ENCODE peak calls at places on chromosome 7, in four cellular contexts. X is stimulated activated naive B cell treated with anti-CD40 and anti-IgM and Interleukin-4, amounts not matched to agents 10 μg/mL and 1 μg/mL and 100 μg/mL, for 72 hours; V is H9; Q is T1000. B is an unnamed sample.
A peak's percentile ranks its signal among the peaks of the same experiment; 100 is the strongest.

GRCh38 chr7:119233015-119233414 is 1008.5 kb downstream of the ANKRD7 start:
- DNase-seq in X (no peak), V (no peak), Q (no peak), B (no peak)

GRCh38 chr7:102286237-102287081 is at the start of gene SH2B2:
- DNase-seq in X (peak; percentile 72), V (peak; percentile 67), Q (peak; percentile 30), B (peak; percentile 63)

GRCh38 chr7:55214707-55215106 is 150.4 kb upstream of the LANCL2 start:
- DNase-seq in X (no peak), V (no peak), Q (no peak), B (no peak)

GRCh38 chr7:157660971-157661610 is 324.3 kb downstream of the DNAJB6 start:
- DNase-seq in X (no peak), V (no peak), Q (no peak), B (no peak)

GRCh38 chr7:24908166-24908565 is 71.8 kb downstream of the OSBPL3 start:
- DNase-seq in X (no peak), V (no peak), Q (no peak), B (no peak)

GRCh38 chr7:114889646-114890285 is 32.1 kb upstream of the MDFIC start:
- DNase-seq in X (no peak), V (no peak), Q (no peak), B (peak; percentile 10)

GRCh38 chr7:41994746-41995110 is 242.3 kb downstream of the GLI3 start:
- DNase-seq in X (no peak), V (no peak), Q (no peak), B (no peak)

GRCh38 chr7:144827581-144828139 is 8.2 kb downstream of the TPK1 start:
- DNase-seq in X (no peak), V (no peak), Q (no peak), B (no peak)

GRCh38 chr7:56009695-56010094 is 41.5 kb downstream of the PSPH start:
- DNase-seq in X (no peak), V (no peak), Q (no peak), B (no peak)

GRCh38 chr7:157519798-157520244 is 183.0 kb downstream of the DNAJB6 start:
- DNase-seq in X (no peak), V (no peak), Q (no peak), B (no peak)

GRCh38 chr7:3027005-3027404 is 16.7 kb downstream of the CARD11 start:
- DNase-seq in X (no peak), V (no peak), Q (no peak), B (no peak)

GRCh38 chr7:92446869-92447238 is 428 bp upstream of the GATAD1 start:
- DNase-seq in X (no peak), V (no peak), Q (no peak), B (no peak)

GRCh38 chr7:117827861-117828260 is 45.4 kb downstream of the CTTNBP2 start:
- DNase-seq in X (no peak), V (no peak), Q (peak; percentile 4), B (peak; percentile 38)

GRCh38 chr7:73418113-73418703 is 15.4 kb upstream of the FZD9 start:
- DNase-seq in X (no peak), V (no peak), Q (no peak), B (no peak)

GRCh38 chr7:133550145-133550544 is 297.3 kb downstream of the EXOC4 start:
- DNase-seq in X (no peak), V (no peak), Q (no peak), B (no peak)

GRCh38 chr7:112036071-112036470 is 170.1 kb downstream of the DOCK4 start:
- DNase-seq in X (no peak), V (no peak), Q (no peak), B (no peak)

GRCh38 chr7:4742051-4742573 is 33.3 kb upstream of the AP5Z1 start:
- DNase-seq in X (no peak), V (no peak), Q (no peak), B (no peak)

GRCh38 chr7:149495785-149496641 is 1.6 kb downstream of the ZNF746 start:
- DNase-seq in X (no peak), V (no peak), Q (peak; percentile 25), B (peak; percentile 47)

GRCh38 chr7:43824963-43825362 is 44.4 kb downstream of the MRPS24 start:
- DNase-seq in X (no peak), V (no peak), Q (no peak), B (no peak)

GRCh38 chr7:130377178-130377577 is 3.1 kb upstream of the CPA1 start:
- DNase-seq in X (no peak), V (no peak), Q (no peak), B (no peak)

GRCh38 chr7:770336-770735 is 43.3 kb upstream of the PRKAR1B start:
- DNase-seq in X (no peak), V (no peak), Q (no peak), B (no peak)

GRCh38 chr7:140121321-140121720 is 55.5 kb downstream of the KDM7A start:
- DNase-seq in X (no peak), V (no peak), Q (no peak), B (no peak)

B was measured in PC-9.